ENCODE peak calls at places on chromosome 5, in five cellular contexts. A, Z, U, P and B are unnamed samples.

GRCh38 chr5:33637011-33637410 is 196.2 kb downstream of the TARS1 start:
- DNase-seq in A (no peak), Z (no peak), U (no peak), P (no peak), B (no peak)

GRCh38 chr5:79509244-79509880 is 4.6 kb downstream of the HOMER1 start:
- DNase-seq in A (no peak), Z (no peak), U (no peak), P (no peak), B (no peak)

GRCh38 chr5:132489051-132489770 is 1.4 kb downstream of the IRF1 start:
- DNase-seq in A (peak), Z (no peak), U (no peak), P (peak), B (no peak)

GRCh38 chr5:72956324-72957140 is 691 bp downstream of the FCHO2 start:
- DNase-seq in A (peak), Z (peak), U (no peak), P (peak), B (peak)

GRCh38 chr5:159341914-159342313 is 11.6 kb upstream of the IL12B start:
- DNase-seq in A (no peak), Z (no peak), U (no peak), P (peak), B (peak)

GRCh38 chr5:107661038-107661649 is 9.6 kb downstream of the EFNA5 start:
- DNase-seq in A (no peak), Z (peak), U (no peak), P (no peak), B (no peak)

GRCh38 chr5:50580506-50580905 is 85.9 kb upstream of the PARP8 start:
- DNase-seq in A (no peak), Z (no peak), U (no peak), P (no peak), B (no peak)

GRCh38 chr5:127941646-127942045 is 141.9 kb upstream of the SLC12A2 start:
- DNase-seq in A (no peak), Z (peak), U (no peak), P (peak), B (no peak)

GRCh38 chr5:52869391-52869790 is 81.7 kb downstream of the ITGA1 start:
- DNase-seq in A (no peak), Z (no peak), U (no peak), P (no peak), B (no peak)

GRCh38 chr5:43425965-43426364 is 13.8 kb upstream of the CCL28 start:
- DNase-seq in A (no peak), Z (no peak), U (no peak), P (peak), B (peak)

GRCh38 chr5:425714-426113 is 17.3 kb upstream of the EXOC3 start:
- DNase-seq in A (no peak), Z (no peak), U (no peak), P (no peak), B (no peak)

GRCh38 chr5:1444361-1445189 is 665 bp downstream of the SLC6A3 start:
- DNase-seq in A (no peak), Z (no peak), U (no peak), P (no peak), B (no peak)

GRCh38 chr5:154513669-154514084 is 35.6 kb upstream of the HAND1 start:
- DNase-seq in A (no peak), Z (no peak), U (no peak), P (peak), B (no peak)
- H3K14ac ChIP-seq in A (no peak), Z (no peak), U (no peak), P (no peak), B (no peak)

DNA sequence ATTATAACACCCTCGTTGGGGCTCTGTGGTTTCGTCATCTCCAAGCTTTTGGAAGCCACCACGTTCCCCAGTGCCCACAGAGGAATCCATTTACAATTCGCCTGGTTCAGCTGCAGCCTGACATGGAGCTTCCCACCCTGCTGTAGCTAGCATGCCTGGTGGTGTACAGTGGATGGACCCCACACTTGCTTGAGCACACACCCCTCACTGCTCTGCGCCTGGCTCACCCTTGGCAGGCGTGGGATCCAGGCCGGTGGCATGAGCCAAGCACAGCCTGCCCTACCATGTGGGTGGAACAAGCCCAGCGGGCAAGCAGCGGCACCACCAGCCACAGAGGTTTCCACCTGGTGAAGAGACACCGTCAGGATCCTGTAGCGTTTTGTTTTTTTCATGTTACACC is 1045.7 kb upstream of the CDH9 start:
- DNase-seq in A (no peak), Z (no peak), U (no peak), P (no peak), B (no peak)
- H3K14ac ChIP-seq in A (no peak), Z (no peak), U (no peak), P (peak), B (no peak)

DNA sequence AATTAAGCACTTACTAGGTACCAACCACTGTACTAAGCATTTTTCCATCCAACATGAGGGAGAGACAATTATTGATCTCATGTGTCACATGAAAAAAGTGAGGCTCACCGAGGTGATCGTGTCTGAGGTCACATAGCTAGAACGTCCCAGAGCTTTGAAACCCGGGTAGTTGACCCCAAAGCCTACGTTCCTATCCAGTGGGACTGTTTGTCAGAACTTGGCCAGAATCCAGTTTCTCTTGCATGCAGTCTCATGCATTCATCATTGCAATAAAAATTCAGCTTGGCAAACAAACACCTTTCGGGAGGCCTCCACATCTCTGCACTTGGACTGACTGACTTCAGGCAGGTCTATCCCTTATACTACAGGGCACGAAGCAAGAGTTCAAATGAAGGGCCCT is 23.4 kb upstream of the FAT2 start:
- DNase-seq in A (no peak), Z (no peak), U (no peak), P (no peak), B (no peak)
- H3K14ac ChIP-seq in A (no peak), Z (no peak), U (no peak), P (no peak), B (no peak)

DNA sequence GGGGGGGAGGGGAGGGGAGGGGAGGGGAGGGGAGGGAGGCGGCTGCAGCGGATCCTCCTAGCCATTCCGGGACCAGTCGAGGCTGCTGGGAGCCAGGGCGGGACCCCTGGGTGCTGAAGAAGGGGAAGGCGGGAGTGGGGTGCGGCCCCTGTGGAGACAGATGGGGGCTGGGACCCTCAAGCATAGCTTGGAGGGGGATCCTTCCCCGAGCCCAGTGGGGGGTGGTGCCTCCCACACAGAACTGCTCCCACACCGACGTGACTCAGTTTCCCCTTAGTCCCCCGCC is 450 bp downstream of the PDLIM7 start:
- DNase-seq in A (no peak), Z (no peak), U (no peak), P (no peak), B (no peak)
- H3K14ac ChIP-seq in A (peak), Z (no peak), U (no peak), P (peak), B (peak)

GRCh38 chr5:154506049-154506715 is 28.2 kb upstream of the HAND1 start:
- DNase-seq in A (no peak), Z (no peak), U (no peak), P (no peak), B (no peak)

GRCh38 chr5:154511984-154512383 is 34.0 kb upstream of the HAND1 start:
- DNase-seq in A (no peak), Z (no peak), U (no peak), P (no peak), B (no peak)

GRCh38 chr5:154506716-154507080 is 28.7 kb upstream of the HAND1 start:
- DNase-seq in A (no peak), Z (no peak), U (no peak), P (no peak), B (no peak)

GRCh38 chr5:154508114-154508513 is 30.1 kb upstream of the HAND1 start:
- DNase-seq in A (no peak), Z (no peak), U (no peak), P (no peak), B (no peak)

DNA sequence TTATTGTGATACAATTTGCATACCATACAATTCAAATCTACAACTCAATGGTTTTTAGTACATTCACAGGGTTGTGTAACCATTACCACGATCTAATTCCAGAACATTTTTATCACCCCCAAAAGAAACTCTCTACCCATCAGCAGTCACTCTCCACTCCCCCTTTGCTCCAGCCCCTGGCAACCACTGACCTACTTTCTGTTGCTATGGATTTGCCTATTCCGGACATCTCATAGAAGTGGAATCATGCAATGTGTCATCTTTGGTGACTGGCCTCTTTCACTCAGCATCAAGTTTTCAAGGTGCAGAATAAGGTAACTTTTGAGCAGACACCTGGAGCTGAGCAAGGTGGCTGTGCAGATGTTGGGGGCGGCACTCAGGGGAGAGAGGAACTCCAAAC is 32.1 kb upstream of the HAND1 start:
- DNase-seq in A (no peak), Z (no peak), U (no peak), P (no peak), B (no peak)
- H3K14ac ChIP-seq in A (no peak), Z (no peak), U (no peak), P (no peak), B (no peak)

GRCh38 chr5:56317923-56318561 is 84.9 kb upstream of the ANKRD55 start:
- DNase-seq in A (no peak), Z (no peak), U (no peak), P (no peak), B (no peak)
- H3K14ac ChIP-seq in A (no peak), Z (no peak), U (no peak), P (no peak), B (no peak)

GRCh38 chr5:172943906-172944305 is 15.3 kb upstream of the RPL26L1 start:
- DNase-seq in A (no peak), Z (no peak), U (no peak), P (no peak), B (no peak)
- H3K14ac ChIP-seq in A (no peak), Z (no peak), U (no peak), P (peak), B (peak)

GRCh38 chr5:169095410-169095772 is 205.5 kb downstream of the SLIT3 start:
- DNase-seq in A (no peak), Z (no peak), U (no peak), P (no peak), B (no peak)

GRCh38 chr5:169098331-169099121 is 202.4 kb downstream of the SLIT3 start:
- DNase-seq in A (no peak), Z (no peak), U (no peak), P (no peak), B (no peak)

GRCh38 chr5:169095976-169096375 is 205.0 kb downstream of the SLIT3 start:
- DNase-seq in A (no peak), Z (no peak), U (no peak), P (no peak), B (no peak)

GRCh38 chr5:169097897-169098296 is 203.0 kb downstream of the SLIT3 start:
- DNase-seq in A (no peak), Z (no peak), U (no peak), P (no peak), B (no peak)

DNA sequence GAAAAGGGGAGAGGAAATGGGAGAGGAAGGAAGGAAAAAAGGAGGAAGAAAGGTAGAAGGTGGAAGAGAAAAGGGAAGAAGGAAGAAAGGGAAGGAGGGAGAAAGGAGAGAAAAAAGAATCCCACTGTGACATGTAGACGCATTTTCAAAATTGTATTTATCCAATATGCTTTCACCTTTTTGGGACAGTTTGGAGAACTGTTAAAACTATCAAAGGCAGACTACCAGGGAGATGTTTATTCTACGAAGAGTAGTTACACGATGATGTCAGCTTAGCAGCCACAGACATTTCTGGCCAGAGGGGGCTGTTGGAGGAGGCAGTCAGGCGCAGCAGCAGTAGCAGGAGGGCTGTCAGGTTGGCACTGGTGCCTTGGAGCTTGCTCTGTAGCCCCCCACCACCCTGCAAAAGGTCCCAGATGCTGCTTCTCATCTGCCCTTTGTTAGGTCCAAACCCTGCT is 203.5 kb downstream of the SLIT3 start:
- DNase-seq in A (no peak), Z (no peak), U (no peak), P (no peak), B (peak)
- H3K14ac ChIP-seq in A (no peak), Z (no peak), U (no peak), P (no peak), B (no peak)

DNA sequence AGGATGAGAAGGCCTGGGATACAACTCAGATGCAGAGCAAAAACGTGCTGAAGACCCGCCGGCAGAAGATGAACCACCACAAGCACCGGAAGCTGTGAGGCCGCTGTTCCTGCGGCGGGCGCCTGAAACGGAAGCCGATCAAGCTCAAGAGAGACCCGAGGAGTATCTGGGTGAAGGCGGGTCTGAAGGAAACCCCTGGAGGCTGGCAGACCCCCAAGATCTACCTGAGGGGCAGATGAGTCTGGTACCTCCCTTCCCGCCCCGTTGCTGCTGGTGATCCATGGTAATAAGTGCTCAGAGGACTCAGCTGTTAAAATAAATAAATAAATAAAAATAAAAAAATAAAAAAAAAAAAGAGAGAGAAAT is 89.3 kb downstream of the BASP1 start:
- DNase-seq in A (no peak), Z (no peak), U (no peak), P (no peak), B (no peak)
- H3K14ac ChIP-seq in A (no peak), Z (no peak), U (no peak), P (peak), B (peak)

GRCh38 chr5:39547548-39548154 is 122.9 kb upstream of the DAB2 start:
- DNase-seq in A (no peak), Z (peak), U (no peak), P (peak), B (peak)
- H3K14ac ChIP-seq in A (no peak), Z (no peak), U (no peak), P (no peak), B (no peak)